ENCODE peak calls at places on chromosomes 12 and 14, in eight cellular contexts. One of them, this sample, is unnamed.

GRCh38 chr12:6078378-6079083 is 45.9 kb downstream of the VWF start:
- DNase-seq in MM.1S: peak
- DNase-seq in activated T-cell treated with anti-CD3 and anti-CD28 coated beads, Interleukin-2, amount 50 U/mL, for 1 hour: no peak
- DNase-seq in skeletal muscle cell: no peak
- DNase-seq in iPS-NIHi11: peak
- DNase-seq in right atrium auricular region: no peak
- DNase-seq in amniotic epithelial cell: no peak
- DNase-seq in stimulated activated CD8-positive, alpha-beta memory T cell treated with anti-CD3 and anti-CD28 coated beads, Interleukin-12 subunit alpha, Interleukin-12 subunit beta, amount 100 ng/mL, for 4 hours: no peak
- DNase-seq in this sample: no peak

GRCh38 chr12:122958198-122958888 is 7.9 kb downstream of the ABCB9 start:
- DNase-seq in MM.1S: no peak
- DNase-seq in activated T-cell treated with anti-CD3 and anti-CD28 coated beads, Interleukin-2, amount 50 U/mL, for 1 hour: no peak
- DNase-seq in skeletal muscle cell: no peak
- DNase-seq in iPS-NIHi11: no peak
- DNase-seq in right atrium auricular region: no peak
- DNase-seq in amniotic epithelial cell: no peak
- DNase-seq in stimulated activated CD8-positive, alpha-beta memory T cell treated with anti-CD3 and anti-CD28 coated beads, Interleukin-12 subunit alpha, Interleukin-12 subunit beta, amount 100 ng/mL, for 4 hours: no peak
- DNase-seq in this sample: no peak

GRCh38 chr12:124655317-124656213 is 88.2 kb upstream of the NCOR2 start:
- DNase-seq in MM.1S: no peak
- DNase-seq in activated T-cell treated with anti-CD3 and anti-CD28 coated beads, Interleukin-2, amount 50 U/mL, for 1 hour: no peak
- DNase-seq in skeletal muscle cell: peak
- DNase-seq in iPS-NIHi11: peak
- DNase-seq in right atrium auricular region: peak
- DNase-seq in amniotic epithelial cell: peak
- DNase-seq in stimulated activated CD8-positive, alpha-beta memory T cell treated with anti-CD3 and anti-CD28 coated beads, Interleukin-12 subunit alpha, Interleukin-12 subunit beta, amount 100 ng/mL, for 4 hours: no peak
- DNase-seq in this sample: peak

GRCh38 chr14:102323102-102323501 is 3.6 kb downstream of the ZNF839 start:
- DNase-seq in MM.1S: peak
- DNase-seq in activated T-cell treated with anti-CD3 and anti-CD28 coated beads, Interleukin-2, amount 50 U/mL, for 1 hour: peak
- DNase-seq in skeletal muscle cell: peak
- DNase-seq in iPS-NIHi11: peak
- DNase-seq in right atrium auricular region: peak
- DNase-seq in amniotic epithelial cell: peak
- DNase-seq in stimulated activated CD8-positive, alpha-beta memory T cell treated with anti-CD3 and anti-CD28 coated beads, Interleukin-12 subunit alpha, Interleukin-12 subunit beta, amount 100 ng/mL, for 4 hours: no peak
- DNase-seq in this sample: peak

GRCh38 chr14:105083926-105084685 is 18.9 kb upstream of the GPR132 start:
- DNase-seq in MM.1S: no peak
- DNase-seq in activated T-cell treated with anti-CD3 and anti-CD28 coated beads, Interleukin-2, amount 50 U/mL, for 1 hour: no peak
- DNase-seq in skeletal muscle cell: no peak
- DNase-seq in iPS-NIHi11: no peak
- DNase-seq in right atrium auricular region: no peak
- DNase-seq in amniotic epithelial cell: no peak
- DNase-seq in stimulated activated CD8-positive, alpha-beta memory T cell treated with anti-CD3 and anti-CD28 coated beads, Interleukin-12 subunit alpha, Interleukin-12 subunit beta, amount 100 ng/mL, for 4 hours: no peak
- DNase-seq in this sample: peak

GRCh38 chr14:50957296-50957695 is 13.0 kb upstream of the PYGL start:
- DNase-seq in MM.1S: no peak
- DNase-seq in activated T-cell treated with anti-CD3 and anti-CD28 coated beads, Interleukin-2, amount 50 U/mL, for 1 hour: no peak
- DNase-seq in skeletal muscle cell: no peak
- DNase-seq in iPS-NIHi11: no peak
- DNase-seq in right atrium auricular region: no peak
- DNase-seq in amniotic epithelial cell: peak
- DNase-seq in stimulated activated CD8-positive, alpha-beta memory T cell treated with anti-CD3 and anti-CD28 coated beads, Interleukin-12 subunit alpha, Interleukin-12 subunit beta, amount 100 ng/mL, for 4 hours: no peak
- DNase-seq in this sample: no peak

GRCh38 chr12:97921957-97922722 is 459.5 kb downstream of the RMST start:
- DNase-seq in MM.1S: no peak
- DNase-seq in activated T-cell treated with anti-CD3 and anti-CD28 coated beads, Interleukin-2, amount 50 U/mL, for 1 hour: no peak
- DNase-seq in skeletal muscle cell: peak
- DNase-seq in iPS-NIHi11: no peak
- DNase-seq in right atrium auricular region: no peak
- DNase-seq in amniotic epithelial cell: peak
- DNase-seq in stimulated activated CD8-positive, alpha-beta memory T cell treated with anti-CD3 and anti-CD28 coated beads, Interleukin-12 subunit alpha, Interleukin-12 subunit beta, amount 100 ng/mL, for 4 hours: no peak
- DNase-seq in this sample: no peak

GRCh38 chr14:79056879-79057278 is 886.7 kb downstream of the NRXN3 start:
- DNase-seq in MM.1S: no peak
- DNase-seq in activated T-cell treated with anti-CD3 and anti-CD28 coated beads, Interleukin-2, amount 50 U/mL, for 1 hour: no peak
- DNase-seq in skeletal muscle cell: peak
- DNase-seq in iPS-NIHi11: no peak
- DNase-seq in right atrium auricular region: no peak
- DNase-seq in amniotic epithelial cell: peak
- DNase-seq in stimulated activated CD8-positive, alpha-beta memory T cell treated with anti-CD3 and anti-CD28 coated beads, Interleukin-12 subunit alpha, Interleukin-12 subunit beta, amount 100 ng/mL, for 4 hours: no peak
- DNase-seq in this sample: no peak

GRCh38 chr12:115137812-115138521 is 454.0 kb upstream of the TBX3 start:
- DNase-seq in MM.1S: no peak
- DNase-seq in activated T-cell treated with anti-CD3 and anti-CD28 coated beads, Interleukin-2, amount 50 U/mL, for 1 hour: no peak
- DNase-seq in skeletal muscle cell: no peak
- DNase-seq in iPS-NIHi11: no peak
- DNase-seq in right atrium auricular region: no peak
- DNase-seq in amniotic epithelial cell: no peak
- DNase-seq in stimulated activated CD8-positive, alpha-beta memory T cell treated with anti-CD3 and anti-CD28 coated beads, Interleukin-12 subunit alpha, Interleukin-12 subunit beta, amount 100 ng/mL, for 4 hours: no peak
- DNase-seq in this sample: no peak

GRCh38 chr14:101229666-101230065 is 326.1 kb upstream of the RTL1 start:
- DNase-seq in MM.1S: no peak
- DNase-seq in activated T-cell treated with anti-CD3 and anti-CD28 coated beads, Interleukin-2, amount 50 U/mL, for 1 hour: no peak
- DNase-seq in skeletal muscle cell: no peak
- DNase-seq in iPS-NIHi11: no peak
- DNase-seq in right atrium auricular region: no peak
- DNase-seq in amniotic epithelial cell: no peak
- DNase-seq in stimulated activated CD8-positive, alpha-beta memory T cell treated with anti-CD3 and anti-CD28 coated beads, Interleukin-12 subunit alpha, Interleukin-12 subunit beta, amount 100 ng/mL, for 4 hours: no peak
- DNase-seq in this sample: peak

GRCh38 chr14:68230941-68231717 is 411.6 kb downstream of the RAD51B start:
- DNase-seq in MM.1S: no peak
- DNase-seq in activated T-cell treated with anti-CD3 and anti-CD28 coated beads, Interleukin-2, amount 50 U/mL, for 1 hour: no peak
- DNase-seq in skeletal muscle cell: no peak
- DNase-seq in iPS-NIHi11: no peak
- DNase-seq in right atrium auricular region: no peak
- DNase-seq in amniotic epithelial cell: peak
- DNase-seq in stimulated activated CD8-positive, alpha-beta memory T cell treated with anti-CD3 and anti-CD28 coated beads, Interleukin-12 subunit alpha, Interleukin-12 subunit beta, amount 100 ng/mL, for 4 hours: no peak
- DNase-seq in this sample: no peak

GRCh38 chr12:6827982-6828670 is at the start of gene P3H3:
- DNase-seq in MM.1S: no peak
- DNase-seq in activated T-cell treated with anti-CD3 and anti-CD28 coated beads, Interleukin-2, amount 50 U/mL, for 1 hour: no peak
- DNase-seq in skeletal muscle cell: no peak
- DNase-seq in iPS-NIHi11: peak
- DNase-seq in right atrium auricular region: no peak
- DNase-seq in amniotic epithelial cell: peak
- DNase-seq in stimulated activated CD8-positive, alpha-beta memory T cell treated with anti-CD3 and anti-CD28 coated beads, Interleukin-12 subunit alpha, Interleukin-12 subunit beta, amount 100 ng/mL, for 4 hours: no peak
- DNase-seq in this sample: peak

GRCh38 chr12:92403210-92404175 is 257.8 kb upstream of the BTG1 start:
- DNase-seq in MM.1S: peak
- DNase-seq in activated T-cell treated with anti-CD3 and anti-CD28 coated beads, Interleukin-2, amount 50 U/mL, for 1 hour: no peak
- DNase-seq in skeletal muscle cell: no peak
- DNase-seq in iPS-NIHi11: no peak
- DNase-seq in right atrium auricular region: no peak
- DNase-seq in amniotic epithelial cell: peak
- DNase-seq in stimulated activated CD8-positive, alpha-beta memory T cell treated with anti-CD3 and anti-CD28 coated beads, Interleukin-12 subunit alpha, Interleukin-12 subunit beta, amount 100 ng/mL, for 4 hours: no peak
- DNase-seq in this sample: peak

GRCh38 chr14:55309154-55309553 is 37.9 kb downstream of the FBXO34 start:
- DNase-seq in MM.1S: no peak
- DNase-seq in activated T-cell treated with anti-CD3 and anti-CD28 coated beads, Interleukin-2, amount 50 U/mL, for 1 hour: no peak
- DNase-seq in skeletal muscle cell: no peak
- DNase-seq in iPS-NIHi11: no peak
- DNase-seq in right atrium auricular region: no peak
- DNase-seq in amniotic epithelial cell: no peak
- DNase-seq in stimulated activated CD8-positive, alpha-beta memory T cell treated with anti-CD3 and anti-CD28 coated beads, Interleukin-12 subunit alpha, Interleukin-12 subunit beta, amount 100 ng/mL, for 4 hours: no peak
- DNase-seq in this sample: no peak

GRCh38 chr12:25839470-25839869 is 119.0 kb upstream of the RASSF8 start:
- DNase-seq in MM.1S: no peak
- DNase-seq in activated T-cell treated with anti-CD3 and anti-CD28 coated beads, Interleukin-2, amount 50 U/mL, for 1 hour: no peak
- DNase-seq in skeletal muscle cell: peak
- DNase-seq in iPS-NIHi11: no peak
- DNase-seq in right atrium auricular region: no peak
- DNase-seq in amniotic epithelial cell: peak
- DNase-seq in stimulated activated CD8-positive, alpha-beta memory T cell treated with anti-CD3 and anti-CD28 coated beads, Interleukin-12 subunit alpha, Interleukin-12 subunit beta, amount 100 ng/mL, for 4 hours: no peak
- DNase-seq in this sample: no peak

GRCh38 chr12:48814313-48815280 is 3.7 kb upstream of the CACNB3 start:
- DNase-seq in MM.1S: peak
- DNase-seq in activated T-cell treated with anti-CD3 and anti-CD28 coated beads, Interleukin-2, amount 50 U/mL, for 1 hour: peak
- DNase-seq in skeletal muscle cell: no peak
- DNase-seq in iPS-NIHi11: peak
- DNase-seq in right atrium auricular region: peak
- DNase-seq in amniotic epithelial cell: peak
- DNase-seq in stimulated activated CD8-positive, alpha-beta memory T cell treated with anti-CD3 and anti-CD28 coated beads, Interleukin-12 subunit alpha, Interleukin-12 subunit beta, amount 100 ng/mL, for 4 hours: peak
- DNase-seq in this sample: peak

GRCh38 chr14:95260537-95261440 is 58.9 kb downstream of the CLMN start:
- DNase-seq in MM.1S: no peak
- DNase-seq in activated T-cell treated with anti-CD3 and anti-CD28 coated beads, Interleukin-2, amount 50 U/mL, for 1 hour: no peak
- DNase-seq in skeletal muscle cell: peak
- DNase-seq in iPS-NIHi11: no peak
- DNase-seq in right atrium auricular region: no peak
- DNase-seq in amniotic epithelial cell: peak
- DNase-seq in stimulated activated CD8-positive, alpha-beta memory T cell treated with anti-CD3 and anti-CD28 coated beads, Interleukin-12 subunit alpha, Interleukin-12 subunit beta, amount 100 ng/mL, for 4 hours: no peak
- DNase-seq in this sample: no peak